ENCODE peak calls at places on chromosome 4, in five cellular contexts. K is cardiac fibroblast; A is neural crest cell; R is LoVo; M is stimulated activated CD8-positive, alpha-beta memory T cell treated with anti-CD3 and anti-CD28 coated beads, Interleukin-7, amount 100 ng/mL, for 1 hour. U is an unnamed sample.

GRCh38 chr4:73451404-73451803 is 15.4 kb downstream of the AFP start:
- DNase-seq in K (peak), M (no peak), A (no peak), R (no peak), U (peak)

GRCh38 chr4:9762823-9763475 is 18.5 kb upstream of the DRD5 start:
- DNase-seq in R (peak), A (peak), K (peak), M (no peak), U (peak)

GRCh38 chr4:75514949-75515612 is 808 bp downstream of the THAP6 start:
- DNase-seq in K (no peak), A (no peak), M (no peak), R (no peak), U (peak)

GRCh38 chr4:13386405-13387107 is 97.6 kb downstream of the RAB28 start:
- DNase-seq in R (no peak), K (no peak), M (no peak), A (no peak), U (no peak)

GRCh38 chr4:78426972-78427371 is 124.6 kb upstream of the ANXA3 start:
- DNase-seq in M (no peak), K (no peak), A (no peak), R (no peak), U (no peak)

GRCh38 chr4:96585304-96585703 is 745.4 kb downstream of the PDHA2 start:
- DNase-seq in A (no peak), K (no peak), R (no peak), M (no peak), U (no peak)

GRCh38 chr4:108483077-108483476 is 137.3 kb upstream of the RPL34 start:
- DNase-seq in A (no peak), M (no peak), R (peak), K (no peak), U (no peak)

GRCh38 chr4:144355809-144356757 is 215.6 kb upstream of the GYPA start:
- DNase-seq in K (peak), R (peak), M (no peak), A (peak), U (peak)

GRCh38 chr4:128123036-128123435 is 61.9 kb downstream of the LARP1B start:
- DNase-seq in M (no peak), A (no peak), R (no peak), K (no peak), U (no peak)

GRCh38 chr4:99855677-99856076 is 38.5 kb downstream of the LAMTOR3 start:
- DNase-seq in M (no peak), K (no peak), R (no peak), A (no peak), U (no peak)

GRCh38 chr4:114364857-114365256 is 233.8 kb upstream of the UGT8 start:
- DNase-seq in M (no peak), R (no peak), A (no peak), K (peak), U (no peak)

GRCh38 chr4:186743261-186743660 is 19.6 kb upstream of the FAT1 start:
- DNase-seq in K (no peak), R (no peak), M (no peak), A (no peak), U (no peak)

GRCh38 chr4:77692847-77693432 is 87.3 kb downstream of the CXCL13 start:
- DNase-seq in K (no peak), M (no peak), R (no peak), A (no peak), U (no peak)

GRCh38 chr4:150283689-150284088 is 205.4 kb downstream of the DCLK2 start:
- DNase-seq in K (peak), M (no peak), A (no peak), R (no peak), U (peak)

GRCh38 chr4:139890810-139891209 is 225.2 kb downstream of the MGST2 start:
- DNase-seq in R (no peak), K (peak), A (no peak), M (no peak), U (peak)

GRCh38 chr4:151540728-151541437 is 131.9 kb downstream of the FHIP1A start:
- DNase-seq in R (peak), M (no peak), A (no peak), K (peak), U (peak)

GRCh38 chr4:53800741-53801140 is 209.5 kb upstream of the LNX1 start:
- DNase-seq in R (no peak), M (no peak), K (no peak), A (no peak), U (no peak)

GRCh38 chr4:113049421-113050355 is at the start of gene ANK2:
- DNase-seq in K (no peak), A (peak), R (no peak), M (no peak), U (no peak)

GRCh38 chr4:62531731-62532130 is 1331.6 kb downstream of the ADGRL3 start:
- DNase-seq in K (no peak), M (no peak), R (no peak), A (no peak), U (no peak)

GRCh38 chr4:185128272-185129119 is 14.6 kb upstream of the SLC25A4 start:
- DNase-seq in R (no peak), M (no peak), A (no peak), K (no peak), U (no peak)

GRCh38 chr4:41158274-41158673 is 56.1 kb downstream of the APBB2 start:
- DNase-seq in A (no peak), R (no peak), M (no peak), K (no peak), U (no peak)

GRCh38 chr4:118032691-118033090 is 1.6 kb upstream of the NDST3 start:
- DNase-seq in A (no peak), M (no peak), K (no peak), R (no peak), U (peak)

GRCh38 chr4:1407657-1408333 is 1.6 kb upstream of the NKX1-1 start:
- DNase-seq in A (no peak), R (no peak), M (no peak), K (no peak), U (no peak)

GRCh38 chr4:2721586-2721985 is 34.5 kb downstream of the TNIP2 start:
- DNase-seq in A (no peak), R (no peak), K (no peak), M (no peak), U (no peak)

GRCh38 chr4:81631958-81632439 is 160.3 kb upstream of the RASGEF1B start:
- DNase-seq in R (no peak), K (peak), A (no peak), M (no peak), U (peak)

GRCh38 chr4:180189639-180190038 is 2053.6 kb upstream of the TENM3 start:
- DNase-seq in K (no peak), R (no peak), A (no peak), M (no peak), U (no peak)

GRCh38 chr4:3236326-3236878 is 12.6 kb upstream of the MSANTD1 start:
- DNase-seq in A (no peak), M (no peak), R (no peak), K (no peak), U (no peak)

GRCh38 chr4:134905061-134905460 is 703.5 kb upstream of the PABPC4L start:
- DNase-seq in A (no peak), M (no peak), R (no peak), K (no peak), U (no peak)

GRCh38 chr4:48635310-48635709 is 144.8 kb downstream of the FRYL start:
- DNase-seq in M (no peak), K (no peak), R (peak), A (no peak), U (peak)

GRCh38 chr4:186829740-186830449 is 106.2 kb upstream of the FAT1 start:
- DNase-seq in M (no peak), K (peak), R (peak), A (no peak), U (peak)

GRCh38 chr4:57443308-57444243 is 333.4 kb upstream of the IGFBP7 start:
- DNase-seq in R (no peak), A (no peak), K (no peak), M (no peak), U (no peak)

GRCh38 chr4:123505457-123506310 is 109.1 kb downstream of the SPRY1 start:
- DNase-seq in M (no peak), K (peak), A (peak), R (peak), U (no peak)

GRCh38 chr4:182898479-182898799 is 18.7 kb downstream of the DCTD start:
- DNase-seq in M (no peak), A (no peak), R (no peak), K (no peak), U (no peak)

GRCh38 chr4:147110473-147110872 is 164.8 kb upstream of the TTC29 start:
- DNase-seq in M (no peak), A (no peak), K (no peak), R (no peak), U (no peak)

U was measured in MCF 10A.